ENCODE peak calls at places on chromosomes 11 and 22, in six cellular contexts. U is fibroblast of villous mesenchyme, A is AG04450, Y is AG09309, B is ascending aorta, K is fibroblast of the aortic adventitia. R is an unnamed sample.

GRCh38 chr22:19495562-19496323 is 16.0 kb downstream of the CDC45 start:
- DNase-seq in U (peak; percentile 44), K (peak; percentile 62), A (no peak), B (no peak), Y (peak; percentile 10), R (peak; percentile 45)

GRCh38 chr11:116665523-116665922 is 107.3 kb downstream of the BUD13 start:
- DNase-seq in Y (no peak), A (no peak), B (no peak), U (no peak), K (no peak), R (no peak)

GRCh38 chr11:26949846-26950245 is 44.1 kb upstream of the FIBIN start:
- DNase-seq in U (peak; percentile 32), K (no peak), B (no peak), Y (no peak), A (no peak), R (peak; percentile 71)

GRCh38 chr11:2202900-2203439 is 31.4 kb upstream of the TH start:
- DNase-seq in A (no peak), U (no peak), K (no peak), B (no peak), Y (no peak), R (no peak)

GRCh38 chr11:118106789-118107335 is 20.1 kb upstream of the SMIM35 start:
- DNase-seq in A (no peak), Y (no peak), K (peak; percentile 4), U (no peak), B (no peak), R (no peak)

GRCh38 chr11:112298535-112298934 is 37.9 kb upstream of the PLET1 start:
- DNase-seq in A (no peak), B (no peak), K (no peak), Y (no peak), U (no peak), R (no peak)

GRCh38 chr11:69215216-69215615 is 59.5 kb downstream of the SMIM38 start:
- DNase-seq in U (no peak), B (no peak), K (peak; percentile 36), Y (no peak), A (no peak), R (no peak)

GRCh38 chr11:24859801-24860300 is 363.0 kb downstream of the LUZP2 start:
- DNase-seq in U (no peak), Y (no peak), A (no peak), K (no peak), B (no peak), R (no peak)

GRCh38 chr11:68798221-68798813 is 43.4 kb downstream of the CPT1A start:
- DNase-seq in U (peak; percentile 14), B (no peak), A (no peak), K (peak; percentile 15), Y (no peak), R (peak; percentile 17)

GRCh38 chr11:15816270-15816871 is 540.0 kb downstream of the SOX6 start:
- DNase-seq in A (peak; percentile 72), K (peak; percentile 94), B (peak; percentile 16), U (peak; percentile 88), Y (peak; percentile 56), R (peak; percentile 65)

GRCh38 chr11:68441466-68442230 is 18.9 kb upstream of the PPP6R3 start:
- DNase-seq in B (no peak), Y (no peak), U (peak; percentile 37), K (no peak), A (no peak), R (peak; percentile 77)

GRCh38 chr22:44340271-44341239 is 27.8 kb upstream of the SHISAL1 start:
- DNase-seq in K (no peak), Y (no peak), U (no peak), B (no peak), A (no peak), R (no peak)

GRCh38 chr11:19352736-19353110 is 112.0 kb upstream of the E2F8 start:
- DNase-seq in U (no peak), A (no peak), K (no peak), Y (no peak), B (no peak), R (no peak)

GRCh38 chr22:37931893-37932389 is 21.5 kb downstream of the C22orf23 start:
- DNase-seq in B (no peak), A (no peak), K (no peak), U (no peak), Y (no peak), R (no peak)

GRCh38 chr11:122668562-122669090 is 13.1 kb downstream of the UBASH3B start:
- DNase-seq in U (peak; percentile 66), B (no peak), A (peak; percentile 66), K (peak; percentile 64), Y (no peak), R (peak; percentile 86)

GRCh38 chr22:38034278-38034882 is 22.8 kb upstream of the PICK1 start:
- DNase-seq in U (peak; percentile 89), Y (peak; percentile 55), K (peak; percentile 91), B (no peak), A (peak; percentile 81), R (peak; percentile 93)

GRCh38 chr11:111707039-111707690 is 59.0 kb downstream of the PPP2R1B start:
- DNase-seq in B (no peak), Y (peak; percentile 27), K (peak; percentile 97), U (peak; percentile 88), A (peak; percentile 74), R (peak; percentile 74)

GRCh38 chr11:46290598-46291309 is 13.3 kb downstream of the CREB3L1 start:
- DNase-seq in K (peak; percentile 97), U (peak; percentile 99), B (no peak), Y (peak; percentile 94), A (peak; percentile 98), R (peak; percentile 98)

GRCh38 chr11:72446929-72447753 is 12.8 kb upstream of the CLPB start:
- DNase-seq in Y (peak; percentile 44), B (no peak), K (peak; percentile 80), U (peak; percentile 65), A (peak; percentile 24), R (peak; percentile 75)

GRCh38 chr11:68659158-68659921 is 25.0 kb upstream of the GAL start:
- DNase-seq in B (no peak), U (peak; percentile 93), Y (peak; percentile 81), A (peak; percentile 90), K (peak; percentile 90), R (peak; percentile 99)

GRCh38 chr11:84634309-84634708 is 992.8 kb downstream of the DLG2 start:
- DNase-seq in U (no peak), B (no peak), K (no peak), Y (no peak), A (no peak), R (no peak)

GRCh38 chr22:39773976-39774539 is 119.5 kb downstream of the ENTHD1 start:
- DNase-seq in K (no peak), U (peak; percentile 16), B (no peak), Y (no peak), A (no peak), R (no peak)

GRCh38 chr22:44526431-44527115 is 28.5 kb upstream of the RTL6 start:
- DNase-seq in K (no peak), U (no peak), Y (no peak), B (no peak), A (no peak), R (no peak)

GRCh38 chr11:6350070-6350469 is 29.8 kb upstream of the CAVIN3 start:
- DNase-seq in U (no peak), A (no peak), Y (no peak), B (no peak), K (no peak), R (no peak)

GRCh38 chr11:72828081-72828567 is 13.9 kb downstream of the ATG16L2 start:
- DNase-seq in U (peak; percentile 74), B (no peak), Y (no peak), A (no peak), K (no peak), R (peak; percentile 60)

DNA sequence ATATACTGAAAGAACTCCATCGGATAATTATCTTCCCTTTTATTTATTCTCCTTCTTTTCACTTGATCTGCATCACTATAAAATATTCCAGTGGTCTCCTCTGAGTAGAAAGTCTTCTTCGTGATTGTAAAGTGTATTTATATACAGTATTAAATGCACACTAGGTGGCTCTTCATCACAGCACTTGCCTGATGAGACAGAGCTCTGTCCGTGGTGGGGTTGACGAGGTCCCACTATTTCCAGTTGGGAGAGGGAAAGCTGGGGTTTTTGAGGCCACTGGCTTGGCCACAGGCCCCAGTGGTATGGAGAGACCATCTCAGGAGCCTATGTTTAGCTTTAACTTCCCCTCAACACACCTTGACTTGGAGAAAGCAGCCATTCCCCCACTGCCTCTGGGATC is 31.6 kb upstream of the ZBTB16 start:
- DNase-seq in A (no peak), K (no peak), B (no peak), Y (no peak), U (no peak), R (peak; percentile 30)
- TF ChIP-seq CTCF in A (no peak), K (no peak), B (no peak), Y (peak; percentile 6), U (peak; percentile 23), R (peak; percentile 34)

GRCh38 chr11:57761301-57762234 is at the start of gene CTNND1:
- DNase-seq in U (peak; percentile 98), K (peak; percentile 99), A (peak; percentile 96), B (peak; percentile 68), Y (peak; percentile 93), R (peak; percentile 98)

GRCh38 chr11:57764527-57764926 is 2.9 kb downstream of the CTNND1 start:
- DNase-seq in U (peak; percentile 59), Y (no peak), A (no peak), B (no peak), K (no peak), R (no peak)

GRCh38 chr11:57764972-57765371 is 3.4 kb downstream of the CTNND1 start:
- DNase-seq in B (no peak), A (no peak), U (no peak), Y (no peak), K (no peak), R (no peak)

GRCh38 chr11:57762235-57762866 is 749 bp downstream of the CTNND1 start:
- DNase-seq in B (no peak), A (no peak), U (no peak), K (no peak), Y (no peak), R (no peak)

DNA sequence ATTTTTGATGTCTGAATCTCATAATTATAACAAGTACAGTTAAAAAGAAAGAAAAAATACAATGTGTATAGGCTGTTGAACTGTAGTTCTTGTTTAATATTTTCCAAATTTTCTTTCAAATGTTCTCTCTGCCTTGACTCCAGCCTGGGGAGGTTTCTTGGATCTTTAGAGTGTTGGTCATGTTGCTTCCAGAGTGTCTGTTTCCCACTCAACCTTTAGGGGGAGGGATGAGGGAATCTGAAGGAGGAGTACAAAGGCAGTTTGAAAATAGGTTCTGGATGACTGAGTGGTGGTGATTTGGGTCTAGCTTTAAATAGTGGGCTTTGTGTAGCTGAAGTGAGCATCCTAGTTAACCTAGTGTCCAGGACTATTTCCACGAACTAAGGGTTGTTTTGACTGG is 2.0 kb downstream of the CTNND1 start:
- DNase-seq in Y (no peak), U (peak; percentile 50), K (peak; percentile 47), A (no peak), B (no peak), R (peak; percentile 59)
- TF ChIP-seq CTCF in Y (peak; percentile 49), U (peak; percentile 52), K (peak; percentile 70), A (peak; percentile 59), B (peak; percentile 21), R (peak; percentile 52)

DNA sequence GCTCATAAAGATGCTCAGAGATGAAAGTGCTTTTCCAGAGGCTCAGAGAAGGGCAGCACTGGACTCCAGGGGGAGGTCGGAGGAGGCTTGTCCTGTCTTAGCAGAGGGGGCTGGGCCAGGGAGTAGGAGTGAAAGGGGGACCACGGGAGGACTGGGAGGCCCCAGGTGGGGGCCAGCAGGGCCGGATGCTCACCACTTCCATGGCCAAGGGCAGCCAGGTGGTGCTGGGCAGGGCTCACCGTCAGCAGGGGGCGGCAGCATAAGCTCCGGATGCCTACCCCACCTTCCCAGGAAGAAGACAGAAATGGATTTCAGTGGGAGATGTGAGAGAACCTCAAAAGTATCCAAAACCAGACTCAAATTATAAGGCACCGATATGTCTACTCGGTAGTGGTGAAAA is 11.0 kb downstream of the RAB36 start:
- DNase-seq in U (no peak), B (no peak), A (no peak), K (no peak), Y (no peak), R (no peak)
- TF ChIP-seq CTCF in U (no peak), B (no peak), A (peak; percentile 3), K (no peak), Y (no peak), R (no peak)

GRCh38 chr11:101477926-101478325 is 105.9 kb downstream of the TRPC6 start:
- DNase-seq in B (no peak), A (no peak), K (no peak), Y (no peak), U (no peak), R (no peak)
- TF ChIP-seq CTCF in B (no peak), A (no peak), K (no peak), Y (no peak), U (no peak), R (no peak)

R was measured in fibroblast of mammary gland.